ENCODE peak calls at places on chromosomes 11 and 22, in ten cellular contexts. C, R, U, H, D, Q, G, T, E and K are unnamed samples.
A peak's percentile ranks its signal among the peaks of the same experiment; 100 is the strongest.

GRCh38 chr11:33930317-33931021 is 38.6 kb upstream of the LMO2 start:
- DNase-seq in C (no peak), R (no peak), U (peak; percentile 71), H (peak; percentile 79), D (no peak), Q (no peak), G (peak; percentile 85), T (no peak), E (no peak), K (peak; percentile 96)

GRCh38 chr11:65077466-65077865 is 6.4 kb downstream of the CDCA5 start:
- DNase-seq in C (no peak), R (no peak), U (peak; percentile 49), H (no peak), D (no peak), Q (no peak), G (no peak), T (no peak), E (no peak), K (no peak)

GRCh38 chr11:47445840-47446239 is 3.1 kb downstream of the RAPSN start:
- DNase-seq in C (no peak), R (no peak), U (no peak), H (no peak), D (no peak), Q (no peak), G (no peak), T (no peak), E (no peak), K (no peak)

GRCh38 chr22:46123694-46124382 is 26.5 kb upstream of the PPARA start:
- DNase-seq in C (no peak), R (no peak), U (no peak), H (no peak), D (no peak), Q (no peak), G (no peak), T (no peak), E (no peak), K (no peak)

GRCh38 chr22:29079218-29079901 is 6.5 kb downstream of the KREMEN1 start:
- DNase-seq in C (no peak), R (no peak), U (no peak), H (peak; percentile 18), D (no peak), Q (peak; percentile 86), G (no peak), T (no peak), E (no peak), K (no peak)

GRCh38 chr22:47851586-47851985 is 1089.1 kb downstream of the TBC1D22A start:
- DNase-seq in C (no peak), R (no peak), U (no peak), H (no peak), D (no peak), Q (no peak), G (no peak), T (no peak), E (no peak), K (no peak)

GRCh38 chr11:44592125-44592643 is 26.7 kb downstream of the CD82 start:
- DNase-seq in C (no peak), R (no peak), U (peak; percentile 77), H (no peak), D (no peak), Q (no peak), G (peak; percentile 94), T (no peak), E (peak; percentile 59), K (no peak)

GRCh38 chr11:101987370-101987769 is 59.9 kb upstream of the CFAP300 start:
- DNase-seq in C (no peak), R (no peak), U (no peak), H (no peak), D (no peak), Q (no peak), G (no peak), T (no peak), E (no peak), K (no peak)

GRCh38 chr11:131195801-131196517 is 174.5 kb upstream of the NTM start:
- DNase-seq in C (no peak), R (no peak), U (peak; percentile 17), H (peak; percentile 84), D (no peak), Q (no peak), G (no peak), T (no peak), E (no peak), K (no peak)